ENCODE peak calls at places on chromosome 5, in five cellular contexts. F is left ventricle myocardium inferior, A is amniotic stem cell, B is neural progenitor cell, X is cardiac septum. R is an unnamed sample.

GRCh38 chr5:79399046-79399445 is 114.9 kb downstream of the HOMER1 start:
- DNase-seq in F (no peak), A (no peak), B (no peak), X (no peak), R (no peak)

GRCh38 chr5:103918668-103919367 is 356.2 kb upstream of the NUDT12 start:
- DNase-seq in F (no peak), A (peak; percentile 51), B (peak; percentile 68), X (no peak), R (no peak)

GRCh38 chr5:54531536-54531935 is 14.0 kb downstream of the SNX18 start:
- DNase-seq in F (no peak), A (no peak), B (no peak), X (no peak), R (no peak)

GRCh38 chr5:113199122-113199905 is 222.7 kb downstream of the DCP2 start:
- DNase-seq in F (no peak), A (no peak), B (peak; percentile 24), X (no peak), R (no peak)

GRCh38 chr5:92552206-92553160 is 1028.5 kb downstream of the NR2F1-AS1 start:
- DNase-seq in F (no peak), A (peak; percentile 84), B (no peak), X (no peak), R (no peak)

GRCh38 chr5:134523543-134524136 is 1.8 kb upstream of the JADE2 start:
- DNase-seq in F (no peak), A (no peak), B (no peak), X (no peak), R (no peak)

GRCh38 chr5:62985749-62986148 is 407.1 kb downstream of the LRRC70 start:
- DNase-seq in F (no peak), A (no peak), B (no peak), X (no peak), R (no peak)

GRCh38 chr5:143155445-143155844 is 248.0 kb downstream of the NR3C1 start:
- DNase-seq in F (no peak), A (no peak), B (no peak), X (no peak), R (no peak)

GRCh38 chr5:150484964-150485769 is 22.8 kb upstream of the NDST1 start:
- DNase-seq in F (no peak), A (no peak), B (peak; percentile 81), X (no peak), R (no peak)

GRCh38 chr5:66744040-66744439 is 147.8 kb downstream of the MAST4 start:
- DNase-seq in F (peak; percentile 65), A (no peak), B (no peak), X (no peak), R (peak; percentile 62)

GRCh38 chr5:78641060-78641474 is 7.5 kb downstream of the LHFPL2 start:
- DNase-seq in F (no peak), A (no peak), B (no peak), X (no peak), R (no peak)

GRCh38 chr5:115586525-115587146 is 15.6 kb downstream of the TICAM2 start:
- DNase-seq in F (no peak), A (no peak), B (peak; percentile 31), X (no peak), R (no peak)

GRCh38 chr5:176609724-176610429 is at the start of gene GPRIN1:
- DNase-seq in F (peak; percentile 48), A (no peak), B (peak; percentile 94), X (no peak), R (no peak)

GRCh38 chr5:142697356-142697807 is 11.5 kb upstream of the FGF1 start:
- DNase-seq in F (peak; percentile 67), A (no peak), B (no peak), X (no peak), R (peak; percentile 83)

GRCh38 chr5:36177715-36178556 is 26.0 kb downstream of the SKP2 start:
- DNase-seq in F (no peak), A (peak; percentile 14), B (peak; percentile 50), X (no peak), R (no peak)

GRCh38 chr5:171342362-171343111 is 33.5 kb downstream of the TLX3 start:
- DNase-seq in F (no peak), A (peak; percentile 61), B (peak; percentile 80), X (no peak), R (no peak)

GRCh38 chr5:68891718-68892117 is 202.1 kb upstream of the SLC30A5 start:
- DNase-seq in F (no peak), A (no peak), B (no peak), X (no peak), R (no peak)

GRCh38 chr5:60092671-60093422 is 199.3 kb upstream of the PDE4D start:
- DNase-seq in F (no peak), A (peak; percentile 28), B (no peak), X (no peak), R (no peak)

GRCh38 chr5:141492168-141492885 is 3.4 kb downstream of the PCDHGC5 start:
- DNase-seq in F (no peak), A (no peak), B (peak; percentile 41), X (no peak), R (no peak)

GRCh38 chr5:153827407-153827806 is 211.3 kb downstream of the FAM114A2 start:
- DNase-seq in F (no peak), A (no peak), B (peak; percentile 52), X (no peak), R (no peak)

GRCh38 chr5:174751154-174751990 is 27.0 kb downstream of the MSX2 start:
- DNase-seq in F (no peak), A (no peak), B (peak; percentile 83), X (no peak), R (no peak)

R was measured in posterior vena cava.